ENCODE peak calls at places on chromosomes 7 and 10, in nine cellular contexts. K is lower leg skin; W is coronary artery; M is A549; I is fibroblast of mammary gland; A is endothelial cell; O is naive thymus-derived CD4-positive, alpha-beta T cell; C is globus pallidus; H is B cell. V is an unnamed sample.

GRCh38 chr7:79227035-79227434 is 226.4 kb downstream of the MAGI2 start:
- DNase-seq in K (no peak), W (no peak), M (no peak), I (peak), A (no peak), O (no peak), C (no peak), H (no peak), V (peak)

GRCh38 chr7:111030358-111030735 is 60.6 kb upstream of the LRRN3 start:
- DNase-seq in K (no peak), W (no peak), M (no peak), I (peak), A (no peak), O (no peak), C (no peak), H (no peak), V (no peak)

GRCh38 chr7:2715341-2716231 is 27.6 kb downstream of the AMZ1 start:
- DNase-seq in K (no peak), W (no peak), M (no peak), I (no peak), A (no peak), O (peak), C (no peak), H (no peak), V (no peak)

GRCh38 chr7:1149351-1149794 is 10.6 kb downstream of the ZFAND2A start:
- DNase-seq in K (no peak), W (no peak), M (no peak), I (no peak), A (no peak), O (no peak), C (no peak), H (no peak), V (no peak)

GRCh38 chr7:87058739-87059524 is 522 bp downstream of the ELAPOR2 start:
- DNase-seq in K (no peak), W (no peak), M (peak), I (no peak), A (peak), O (no peak), C (peak), H (peak), V (peak)

GRCh38 chr7:84821671-84822534 is 365.0 kb downstream of the SEMA3D start:
- DNase-seq in K (no peak), W (no peak), M (no peak), I (no peak), A (no peak), O (no peak), C (no peak), H (no peak), V (no peak)

GRCh38 chr7:2641406-2642393 is 9.9 kb downstream of the TTYH3 start:
- DNase-seq in K (peak), W (peak), M (no peak), I (peak), A (peak), O (no peak), C (peak), H (peak), V (no peak)

GRCh38 chr7:104552102-104552501 is 223.7 kb downstream of the LHFPL3 start:
- DNase-seq in K (no peak), W (no peak), M (no peak), I (peak), A (peak), O (no peak), C (no peak), H (no peak), V (no peak)

GRCh38 chr7:157279973-157280841 is 56.6 kb upstream of the DNAJB6 start:
- DNase-seq in K (no peak), W (no peak), M (no peak), I (no peak), A (no peak), O (no peak), C (no peak), H (no peak), V (no peak)

GRCh38 chr10:17655567-17656146 is 11.7 kb downstream of the STAM start:
- DNase-seq in K (no peak), W (no peak), M (no peak), I (no peak), A (no peak), O (no peak), C (no peak), H (peak), V (no peak)

GRCh38 chr7:45219130-45219529 is 61.5 kb downstream of the RAMP3 start:
- DNase-seq in K (no peak), W (peak), M (no peak), I (no peak), A (no peak), O (no peak), C (no peak), H (no peak), V (no peak)

GRCh38 chr7:77791956-77792355 is 6.3 kb downstream of the TMEM60 start:
- DNase-seq in K (no peak), W (no peak), M (no peak), I (peak), A (no peak), O (no peak), C (no peak), H (no peak), V (no peak)

GRCh38 chr7:74479961-74480829 is 26.5 kb downstream of the GTF2IRD1 start:
- DNase-seq in K (peak), W (peak), M (no peak), I (peak), A (peak), O (no peak), C (peak), H (peak), V (peak)

GRCh38 chr7:119879837-119880236 is 393.1 kb upstream of the KCND2 start:
- DNase-seq in K (no peak), W (no peak), M (no peak), I (no peak), A (no peak), O (no peak), C (no peak), H (no peak), V (no peak)

GRCh38 chr7:136687693-136688322 is 180.6 kb upstream of the CHRM2 start:
- DNase-seq in K (no peak), W (no peak), M (peak), I (peak), A (peak), O (no peak), C (peak), H (peak), V (peak)

GRCh38 chr10:11854301-11854700 is 31.1 kb downstream of the PROSER2 start:
- DNase-seq in K (no peak), W (no peak), M (no peak), I (no peak), A (no peak), O (no peak), C (no peak), H (no peak), V (no peak)

GRCh38 chr10:59864141-59864962 is 42.0 kb downstream of the CCDC6 start:
- DNase-seq in K (no peak), W (no peak), M (no peak), I (no peak), A (no peak), O (peak), C (no peak), H (no peak), V (no peak)

GRCh38 chr7:114822131-114822530 is 99.8 kb upstream of the MDFIC start:
- DNase-seq in K (no peak), W (no peak), M (no peak), I (no peak), A (no peak), O (no peak), C (no peak), H (no peak), V (peak)

GRCh38 chr10:73408061-73408460 is 5.8 kb downstream of the ANXA7 start:
- DNase-seq in K (no peak), W (no peak), M (no peak), I (peak), A (no peak), O (no peak), C (no peak), H (no peak), V (no peak)

GRCh38 chr10:81216949-81217348 is 658.0 kb upstream of the NRG3 start:
- DNase-seq in K (no peak), W (no peak), M (no peak), I (no peak), A (no peak), O (no peak), C (no peak), H (no peak), V (no peak)

GRCh38 chr7:33757563-33758165 is 147.7 kb upstream of the BMPER start:
- DNase-seq in K (peak), W (no peak), M (peak), I (peak), A (peak), O (no peak), C (peak), H (peak), V (peak)

GRCh38 chr10:55242544-55242943 is 441.5 kb upstream of the PCDH15 start:
- DNase-seq in K (no peak), W (no peak), M (no peak), I (no peak), A (no peak), O (no peak), C (no peak), H (no peak), V (no peak)

GRCh38 chr7:140317597-140317996 is 80.7 kb downstream of the SLC37A3 start:
- DNase-seq in K (no peak), W (no peak), M (no peak), I (no peak), A (no peak), O (no peak), C (no peak), H (no peak), V (no peak)

GRCh38 chr7:143318661-143319060 is 2.8 kb downstream of the CLCN1 start:
- DNase-seq in K (no peak), W (no peak), M (no peak), I (peak), A (no peak), O (no peak), C (no peak), H (no peak), V (no peak)

GRCh38 chr7:139328375-139328774 is 12.8 kb upstream of the FMC1 start:
- DNase-seq in K (no peak), W (no peak), M (no peak), I (peak), A (no peak), O (no peak), C (no peak), H (no peak), V (no peak)

GRCh38 chr10:113115534-113115933 is 165.5 kb downstream of the TCF7L2 start:
- DNase-seq in K (no peak), W (no peak), M (no peak), I (no peak), A (no peak), O (no peak), C (no peak), H (no peak), V (no peak)

GRCh38 chr7:27210441-27211083 is 10.7 kb upstream of the HOXA13 start:
- DNase-seq in K (no peak), W (peak), M (peak), I (peak), A (peak), O (peak), C (no peak), H (peak), V (no peak)

GRCh38 chr10:60643874-60644273 is 134.4 kb upstream of the CDK1 start:
- DNase-seq in K (no peak), W (no peak), M (no peak), I (no peak), A (no peak), O (no peak), C (no peak), H (no peak), V (no peak)

GRCh38 chr7:55191926-55192692 is 173.0 kb upstream of the LANCL2 start:
- DNase-seq in K (no peak), W (peak), M (no peak), I (no peak), A (no peak), O (no peak), C (no peak), H (no peak), V (no peak)

GRCh38 chr10:5618829-5619228 is 47.6 kb downstream of the ASB13 start:
- DNase-seq in K (peak), W (no peak), M (no peak), I (no peak), A (no peak), O (no peak), C (no peak), H (no peak), V (no peak)

GRCh38 chr7:24786941-24787340 is 29.7 kb upstream of the GSDME start:
- DNase-seq in K (peak), W (no peak), M (peak), I (peak), A (no peak), O (no peak), C (peak), H (no peak), V (no peak)

GRCh38 chr7:7191137-7191536 is 8.8 kb downstream of the C1GALT1 start:
- DNase-seq in K (no peak), W (no peak), M (no peak), I (no peak), A (no peak), O (no peak), C (no peak), H (no peak), V (no peak)

V was measured in NCI-H526 treated with DMSO at 0.1 percent for 48 hours.